ENCODE peak calls at places on chromosomes 1 and 21, in five cellular contexts. One of them, this sample, is unnamed.

GRCh38 chr1:55380313-55380970 is 165.3 kb upstream of the USP24 start:
- DNase-seq in T follicular helper cell: no peak
- DNase-seq in Peyer's patch: no peak
- DNase-seq in GM04504: no peak
- DNase-seq in Right ventricle myocardium superior: peak
- DNase-seq in this sample: no peak

GRCh38 chr1:231817813-231818212 is 191.2 kb downstream of the DISC1 start:
- DNase-seq in T follicular helper cell: no peak
- DNase-seq in Peyer's patch: no peak
- DNase-seq in Right ventricle myocardium superior: no peak
- DNase-seq in GM04504: no peak
- DNase-seq in this sample: no peak

GRCh38 chr1:180742663-180743062 is 110.8 kb downstream of the XPR1 start:
- DNase-seq in Peyer's patch: no peak
- DNase-seq in Right ventricle myocardium superior: no peak
- DNase-seq in T follicular helper cell: no peak
- DNase-seq in GM04504: no peak
- DNase-seq in this sample: no peak

GRCh38 chr1:12464627-12465056 is 153.4 kb downstream of the DHRS3 start:
- DNase-seq in T follicular helper cell: no peak
- DNase-seq in Peyer's patch: no peak
- DNase-seq in Right ventricle myocardium superior: no peak
- DNase-seq in GM04504: peak
- DNase-seq in this sample: no peak

GRCh38 chr1:14181191-14181793 is 417.2 kb upstream of the KAZN start:
- DNase-seq in Right ventricle myocardium superior: no peak
- DNase-seq in T follicular helper cell: no peak
- DNase-seq in Peyer's patch: no peak
- DNase-seq in GM04504: no peak
- DNase-seq in this sample: no peak

GRCh38 chr1:79920970-79921669 is 914.6 kb upstream of the ADGRL4 start:
- DNase-seq in Peyer's patch: no peak
- DNase-seq in Right ventricle myocardium superior: no peak
- DNase-seq in T follicular helper cell: no peak
- DNase-seq in GM04504: no peak
- DNase-seq in this sample: no peak

GRCh38 chr1:202967684-202968281 is 726 bp upstream of the CYB5R1 start:
- DNase-seq in GM04504: no peak
- DNase-seq in T follicular helper cell: no peak
- DNase-seq in Peyer's patch: no peak
- DNase-seq in Right ventricle myocardium superior: no peak
- DNase-seq in this sample: no peak

GRCh38 chr1:155499953-155500621 is 62.5 kb downstream of the ASH1L start:
- DNase-seq in Peyer's patch: no peak
- DNase-seq in T follicular helper cell: no peak
- DNase-seq in Right ventricle myocardium superior: no peak
- DNase-seq in GM04504: no peak
- DNase-seq in this sample: no peak

GRCh38 chr1:207673399-207673798 is 28.5 kb downstream of the CR1L start:
- DNase-seq in T follicular helper cell: no peak
- DNase-seq in GM04504: no peak
- DNase-seq in Right ventricle myocardium superior: no peak
- DNase-seq in Peyer's patch: no peak
- DNase-seq in this sample: no peak

GRCh38 chr21:46361937-46362336 is 38.0 kb downstream of the PCNT start:
- DNase-seq in T follicular helper cell: no peak
- DNase-seq in Peyer's patch: no peak
- DNase-seq in Right ventricle myocardium superior: peak
- DNase-seq in GM04504: no peak
- DNase-seq in this sample: no peak

GRCh38 chr1:64505232-64505943 is 35.5 kb downstream of the CACHD1 start:
- DNase-seq in GM04504: no peak
- DNase-seq in Peyer's patch: peak
- DNase-seq in T follicular helper cell: peak
- DNase-seq in Right ventricle myocardium superior: peak
- DNase-seq in this sample: peak

GRCh38 chr1:32062867-32063230 is 9.9 kb upstream of the TMEM39B start:
- DNase-seq in T follicular helper cell: no peak
- DNase-seq in Peyer's patch: no peak
- DNase-seq in Right ventricle myocardium superior: no peak
- DNase-seq in GM04504: no peak
- DNase-seq in this sample: no peak

This sample was measured in naive thymus-derived CD8-positive, alpha-beta T cell.